ENCODE peak calls at places on chromosomes 11 and 22, in six cellular contexts. R is tibial nerve, E is Panc1, Q is gastrocnemius medialis, U is BE2C, T is suprapubic skin. W is an unnamed sample.

GRCh38 chr22:23677701-23677995 is 13.2 kb upstream of the RGL4 start:
- DNase-seq in R (no peak), E (no peak), Q (no peak), U (no peak), T (peak), W (no peak)

GRCh38 chr11:6979365-6979764 is 40.8 kb downstream of the ZNF214 start:
- DNase-seq in R (no peak), E (no peak), Q (no peak), U (no peak), T (no peak), W (no peak)

GRCh38 chr11:28537822-28538221 is 429.6 kb downstream of the METTL15 start:
- DNase-seq in R (no peak), E (no peak), Q (no peak), U (no peak), T (no peak), W (no peak)

GRCh38 chr11:110125632-110126031 is 32.4 kb downstream of the ZC3H12C start:
- DNase-seq in R (no peak), E (no peak), Q (no peak), U (no peak), T (no peak), W (no peak)

GRCh38 chr11:114027396-114027795 is 32.1 kb upstream of the ZBTB16 start:
- DNase-seq in R (no peak), E (no peak), Q (no peak), U (no peak), T (no peak), W (no peak)

GRCh38 chr11:82775736-82776346 is 42.2 kb upstream of the FAM181B start:
- DNase-seq in R (no peak), E (peak), Q (no peak), U (peak), T (no peak), W (no peak)

GRCh38 chr11:116309446-116309845 is 463.3 kb downstream of the BUD13 start:
- DNase-seq in R (no peak), E (no peak), Q (no peak), U (no peak), T (no peak), W (no peak)

GRCh38 chr22:28299760-28300159 is 379.9 kb downstream of the TTC28 start:
- DNase-seq in R (no peak), E (no peak), Q (no peak), U (no peak), T (no peak), W (no peak)

GRCh38 chr22:37802310-37803194 is 5.2 kb upstream of the GCAT start:
- DNase-seq in R (no peak), E (no peak), Q (no peak), U (peak), T (no peak), W (no peak)

GRCh38 chr11:120710354-120711187 is 199.0 kb downstream of the GRIK4 start:
- DNase-seq in R (peak), E (no peak), Q (no peak), U (no peak), T (peak), W (peak)

GRCh38 chr11:46948378-46949131 is 12.0 kb downstream of the CSTPP1 start:
- DNase-seq in R (no peak), E (no peak), Q (no peak), U (no peak), T (no peak), W (no peak)

GRCh38 chr11:117221775-117222517 is 9.9 kb downstream of the PCSK7 start:
- DNase-seq in R (peak), E (no peak), Q (peak), U (no peak), T (peak), W (no peak)

GRCh38 chr22:27670701-27671412 is 130.7 kb downstream of the MN1 start:
- DNase-seq in R (no peak), E (no peak), Q (no peak), U (no peak), T (no peak), W (peak)

GRCh38 chr11:6315811-6316425 is 4.4 kb downstream of the CAVIN3 start:
- DNase-seq in R (peak), E (no peak), Q (peak), U (peak), T (no peak), W (no peak)

GRCh38 chr11:31797227-31798056 is 13.7 kb downstream of the PAX6 start:
- DNase-seq in R (no peak), E (no peak), Q (no peak), U (no peak), T (no peak), W (no peak)

GRCh38 chr11:13269775-13270174 is 7.8 kb upstream of the BMAL1 start:
- DNase-seq in R (no peak), E (no peak), Q (no peak), U (no peak), T (no peak), W (no peak)

GRCh38 chr22:27576815-27577564 is 224.6 kb downstream of the MN1 start:
- DNase-seq in R (no peak), E (no peak), Q (no peak), U (no peak), T (no peak), W (no peak)

GRCh38 chr22:46793497-46793896 is 31.0 kb downstream of the TBC1D22A start:
- DNase-seq in R (no peak), E (no peak), Q (no peak), U (no peak), T (no peak), W (no peak)

GRCh38 chr11:110314366-110315095 is 18.1 kb upstream of the RDX start:
- DNase-seq in R (no peak), E (no peak), Q (no peak), U (no peak), T (no peak), W (no peak)

GRCh38 chr11:18312663-18313420 is 9.1 kb downstream of the HPS5 start:
- DNase-seq in R (no peak), E (no peak), Q (no peak), U (no peak), T (no peak), W (no peak)

GRCh38 chr11:58640386-58641023 is 18.0 kb downstream of the CNTF start:
- DNase-seq in R (no peak), E (no peak), Q (no peak), U (no peak), T (no peak), W (no peak)

GRCh38 chr11:75733346-75734107 is 15.9 kb downstream of the MOGAT2 start:
- DNase-seq in R (no peak), E (no peak), Q (peak), U (no peak), T (peak), W (peak)

GRCh38 chr11:60265373-60266214 is 14.9 kb upstream of the MS4A4A start:
- DNase-seq in R (no peak), E (peak), Q (no peak), U (no peak), T (no peak), W (no peak)

GRCh38 chr11:13343931-13344717 is 66.5 kb downstream of the BMAL1 start:
- DNase-seq in R (peak), E (peak), Q (no peak), U (peak), T (peak), W (no peak)

GRCh38 chr11:123083623-123084029 is 21.7 kb upstream of the HSPA8 start:
- DNase-seq in R (peak), E (peak), Q (peak), U (peak), T (peak), W (no peak)

GRCh38 chr11:106063009-106063408 is 14.1 kb downstream of the KBTBD3 start:
- DNase-seq in R (no peak), E (no peak), Q (no peak), U (no peak), T (no peak), W (no peak)

GRCh38 chr11:76277298-76278175 is 71.2 kb upstream of the WNT11 start:
- DNase-seq in R (no peak), E (no peak), Q (no peak), U (no peak), T (no peak), W (no peak)

GRCh38 chr11:78961938-78962701 is 387.5 kb upstream of the NARS2 start:
- DNase-seq in R (no peak), E (no peak), Q (no peak), U (peak), T (no peak), W (no peak)

GRCh38 chr11:71373791-71374454 is 74.3 kb downstream of the DHCR7 start:
- DNase-seq in R (no peak), E (no peak), Q (no peak), U (no peak), T (no peak), W (no peak)

DNA sequence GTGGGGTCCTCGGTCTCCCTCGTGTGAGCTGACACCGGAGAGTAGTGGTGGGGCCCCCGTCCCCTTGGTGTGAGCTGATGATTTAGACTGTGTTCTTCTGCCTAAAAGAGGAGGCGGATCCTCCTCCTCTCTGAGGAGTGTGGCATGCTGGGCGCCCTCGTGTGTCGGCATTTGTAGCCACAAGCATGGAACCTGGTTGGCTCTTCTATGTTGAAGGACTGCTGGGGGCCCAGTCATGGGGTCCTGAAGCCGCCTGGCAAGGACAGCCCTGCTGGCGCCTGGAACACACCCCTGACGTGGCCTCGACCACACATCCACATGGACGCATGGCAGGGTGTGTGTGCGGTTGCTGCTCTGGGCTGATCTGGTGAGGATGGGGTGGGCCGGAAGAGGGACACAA is 50.2 kb downstream of the AP2A2 start:
- DNase-seq in R (no peak), E (no peak), Q (no peak), U (peak), T (no peak), W (no peak)
- TF ChIP-seq CTCF in R (no peak), E (no peak), Q (no peak), U (peak), T (no peak), W (peak)

GRCh38 chr22:50059881-50060262 is 1.8 kb upstream of the TTLL8 start:
- DNase-seq in R (no peak), E (no peak), Q (no peak), U (no peak), T (no peak), W (no peak)

GRCh38 chr22:50060441-50061140 is 2.5 kb upstream of the TTLL8 start:
- DNase-seq in R (no peak), E (no peak), Q (no peak), U (no peak), T (no peak), W (no peak)

GRCh38 chr22:50057868-50058311 is at the start of gene TTLL8:
- DNase-seq in R (no peak), E (no peak), Q (no peak), U (no peak), T (no peak), W (no peak)

GRCh38 chr22:50058338-50059184 is 463 bp upstream of the TTLL8 start:
- DNase-seq in R (no peak), E (no peak), Q (no peak), U (no peak), T (no peak), W (no peak)

GRCh38 chr22:50059185-50059880 is 1.2 kb upstream of the TTLL8 start:
- DNase-seq in R (no peak), E (no peak), Q (no peak), U (peak), T (no peak), W (no peak)
- TF ChIP-seq CTCF in R (no peak), E (no peak), Q (no peak), U (peak), T (no peak), W (peak)

DNA sequence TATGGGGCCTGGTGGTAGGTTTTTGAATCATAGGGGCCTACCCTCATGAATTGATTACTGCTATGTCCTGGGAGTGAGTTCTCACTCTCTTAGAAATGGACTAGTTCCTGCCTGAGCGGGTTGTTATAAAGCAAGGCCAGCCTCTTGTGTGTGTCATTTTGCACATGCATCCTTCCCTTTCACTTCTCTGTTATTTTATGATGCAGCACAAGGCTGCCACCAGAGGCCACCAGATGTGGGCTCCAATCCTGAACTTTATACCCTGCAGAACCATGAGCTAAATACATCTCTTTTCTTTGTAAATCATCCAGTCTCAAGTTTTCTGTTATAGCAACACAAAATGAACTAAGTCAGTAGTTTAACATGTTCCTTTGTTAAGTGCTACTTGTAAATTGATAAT is 251.4 kb downstream of the BLID start:
- DNase-seq in R (no peak), E (no peak), Q (no peak), U (no peak), T (no peak), W (no peak)
- TF ChIP-seq CTCF in R (no peak), E (peak), Q (no peak), U (no peak), T (no peak), W (no peak)

DNA sequence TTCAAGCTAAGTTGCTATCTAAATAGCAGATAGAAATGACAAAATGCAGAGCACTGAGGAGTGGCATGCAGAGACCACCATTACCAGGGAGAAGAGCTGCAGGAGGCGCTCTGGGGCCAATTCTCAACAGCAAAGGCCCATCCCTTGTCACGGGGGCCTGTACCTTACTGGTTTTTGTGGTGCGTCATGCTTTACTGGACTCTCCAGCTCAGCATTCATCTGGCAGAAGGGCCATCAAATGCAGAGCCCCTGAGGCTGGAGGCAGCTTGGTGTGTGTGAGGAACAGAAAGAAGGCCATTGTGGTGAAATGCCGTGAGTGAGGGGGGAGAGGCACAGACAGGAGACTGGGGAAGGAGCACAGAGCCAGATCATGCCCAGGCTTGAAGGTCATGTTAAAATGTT is 56.5 kb upstream of the NAV2 start:
- DNase-seq in R (no peak), E (no peak), Q (no peak), U (no peak), T (no peak), W (no peak)
- TF ChIP-seq CTCF in R (no peak), E (no peak), Q (no peak), U (no peak), T (no peak), W (no peak)

GRCh38 chr11:24704716-24705115 is 207.9 kb downstream of the LUZP2 start:
- DNase-seq in R (no peak), E (no peak), Q (no peak), U (no peak), T (no peak), W (no peak)
- TF ChIP-seq CTCF in R (no peak), E (no peak), Q (no peak), U (no peak), T (no peak), W (no peak)

GRCh38 chr11:93694109-93694508 is 32.6 kb downstream of the CEP295 start:
- DNase-seq in R (no peak), E (no peak), Q (no peak), U (no peak), T (no peak), W (no peak)
- TF ChIP-seq CTCF in R (no peak), E (peak), Q (no peak), U (peak), T (no peak), W (peak)

W was measured in type B pancreatic cell.